ENCODE peak calls at places on chromosome 1, in four cellular contexts. One of them, this sample, is unnamed.

GRCh38 chr1:181660621-181661020 is 177.3 kb downstream of the CACNA1E start:
- DNase-seq in colonic mucosa: no peak
- DNase-seq in lower leg skin: no peak
- DNase-seq in mesothelial cell of epicardium: no peak
- DNase-seq in this sample: no peak

GRCh38 chr1:184605941-184606340 is 148.7 kb downstream of the EDEM3 start:
- DNase-seq in colonic mucosa: no peak
- DNase-seq in mesothelial cell of epicardium: no peak
- DNase-seq in lower leg skin: no peak
- DNase-seq in this sample: no peak

GRCh38 chr1:87330201-87330953 is 1.7 kb downstream of the LMO4 start:
- DNase-seq in colonic mucosa: peak; percentile 51
- DNase-seq in lower leg skin: no peak
- DNase-seq in mesothelial cell of epicardium: no peak
- DNase-seq in this sample: no peak

GRCh38 chr1:26274801-26275425 is 5.0 kb upstream of the SH3BGRL3 start:
- DNase-seq in mesothelial cell of epicardium: no peak
- DNase-seq in lower leg skin: no peak
- DNase-seq in colonic mucosa: no peak
- DNase-seq in this sample: no peak

GRCh38 chr1:81738902-81739301 is 61.8 kb upstream of the ADGRL2 start:
- DNase-seq in lower leg skin: no peak
- DNase-seq in mesothelial cell of epicardium: no peak
- DNase-seq in colonic mucosa: no peak
- DNase-seq in this sample: no peak

GRCh38 chr1:90714521-90714951 is 2.6 kb downstream of the BARHL2 start:
- DNase-seq in lower leg skin: no peak
- DNase-seq in mesothelial cell of epicardium: no peak
- DNase-seq in colonic mucosa: no peak
- DNase-seq in this sample: no peak

GRCh38 chr1:21099034-21099868 is 77.4 kb downstream of the EIF4G3 start:
- DNase-seq in lower leg skin: no peak
- DNase-seq in mesothelial cell of epicardium: no peak
- DNase-seq in colonic mucosa: no peak
- DNase-seq in this sample: no peak

GRCh38 chr1:151309851-151310323 is 17.3 kb downstream of the PI4KB start:
- DNase-seq in mesothelial cell of epicardium: no peak
- DNase-seq in colonic mucosa: no peak
- DNase-seq in lower leg skin: no peak
- DNase-seq in this sample: no peak

GRCh38 chr1:53634571-53634979 is 104.4 kb downstream of the GLIS1 start:
- DNase-seq in lower leg skin: no peak
- DNase-seq in mesothelial cell of epicardium: no peak
- DNase-seq in colonic mucosa: no peak
- DNase-seq in this sample: no peak

GRCh38 chr1:198291036-198291435 is 134.2 kb downstream of the NEK7 start:
- DNase-seq in lower leg skin: no peak
- DNase-seq in mesothelial cell of epicardium: no peak
- DNase-seq in colonic mucosa: no peak
- DNase-seq in this sample: no peak

GRCh38 chr1:19643602-19644419 is at the start of gene NBL1:
- DNase-seq in colonic mucosa: peak; percentile 82
- DNase-seq in lower leg skin: no peak
- DNase-seq in mesothelial cell of epicardium: no peak
- DNase-seq in this sample: no peak

GRCh38 chr1:162984699-162985098 is 84.5 kb upstream of the RGS4 start:
- DNase-seq in colonic mucosa: no peak
- DNase-seq in mesothelial cell of epicardium: no peak
- DNase-seq in lower leg skin: no peak
- DNase-seq in this sample: no peak

GRCh38 chr1:201602413-201603265 is 63.7 kb downstream of the NAV1 start:
- DNase-seq in colonic mucosa: no peak
- DNase-seq in lower leg skin: no peak
- DNase-seq in mesothelial cell of epicardium: no peak
- DNase-seq in this sample: peak; percentile 65

GRCh38 chr1:240936911-240937668 is 325.1 kb upstream of the GREM2 start:
- DNase-seq in mesothelial cell of epicardium: no peak
- DNase-seq in colonic mucosa: no peak
- DNase-seq in lower leg skin: no peak
- DNase-seq in this sample: no peak

DNA sequence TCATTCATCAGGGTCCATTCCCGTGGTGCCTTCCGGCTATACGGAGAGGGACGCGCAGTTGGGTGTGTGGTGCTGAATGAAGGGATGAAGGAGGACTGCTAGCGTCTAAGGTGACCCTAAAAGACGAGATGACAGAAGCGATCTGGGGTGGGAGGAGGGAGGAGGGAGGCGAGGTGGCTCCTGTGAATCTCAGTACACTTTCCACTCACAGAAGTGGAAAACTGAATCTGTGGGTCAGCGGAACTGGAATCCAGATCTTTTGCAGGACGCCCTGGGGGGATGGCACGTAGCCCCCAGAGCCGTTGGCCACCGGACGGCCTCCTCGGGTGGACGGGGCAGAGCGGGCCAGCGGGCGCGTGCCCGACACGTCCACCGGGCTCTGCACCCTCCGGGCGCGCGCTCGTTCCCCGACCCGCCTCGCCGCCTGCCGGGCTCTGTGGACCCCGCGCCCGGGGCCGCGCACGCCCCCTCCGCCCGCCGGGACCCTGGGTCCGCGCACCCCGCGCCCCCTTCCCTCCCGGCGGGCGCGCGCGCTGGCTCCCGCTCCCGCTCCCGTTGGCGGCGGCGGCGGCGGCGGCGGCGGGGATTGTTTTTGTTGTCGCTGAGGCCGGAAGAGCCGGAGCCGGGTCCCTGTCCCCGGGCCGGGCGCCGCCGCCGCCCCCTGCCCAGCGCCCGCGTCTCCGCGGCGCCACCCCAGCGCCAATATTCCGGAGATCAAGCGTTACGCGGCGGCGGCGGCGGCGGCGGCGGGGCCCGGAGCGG is at the start of gene AGO4:
- DNase-seq in mesothelial cell of epicardium: peak; percentile 57
- DNase-seq in lower leg skin: peak; percentile 39
- DNase-seq in colonic mucosa: peak; percentile 47
- DNase-seq in this sample: no peak
- TF ChIP-seq CTCF in mesothelial cell of epicardium: no peak
- TF ChIP-seq CTCF in lower leg skin: no peak
- TF ChIP-seq CTCF in colonic mucosa: no peak
- TF ChIP-seq CTCF in this sample: no peak

DNA sequence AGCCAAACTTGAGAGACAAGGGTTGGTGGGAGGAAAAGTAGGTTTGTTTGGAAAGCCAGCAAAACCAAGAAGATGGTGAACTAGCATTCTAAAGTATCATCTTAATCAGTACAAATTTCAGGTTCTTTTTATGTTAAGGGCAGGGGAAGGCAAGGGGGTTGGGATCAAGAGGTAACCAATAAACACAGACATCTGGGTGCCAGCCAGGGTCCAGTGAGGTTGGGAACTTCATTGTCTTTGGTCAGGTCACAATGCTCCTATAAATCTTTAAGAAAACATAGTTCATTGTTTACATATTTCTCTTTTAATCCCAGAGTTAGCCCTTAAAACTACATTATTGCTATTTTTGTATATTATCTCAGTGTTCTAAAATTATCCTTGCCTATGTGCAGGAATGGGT is 126.2 kb upstream of the NR5A2 start:
- DNase-seq in lower leg skin: no peak
- DNase-seq in colonic mucosa: no peak
- DNase-seq in mesothelial cell of epicardium: no peak
- DNase-seq in this sample: no peak
- TF ChIP-seq CTCF in lower leg skin: no peak
- TF ChIP-seq CTCF in colonic mucosa: no peak
- TF ChIP-seq CTCF in mesothelial cell of epicardium: no peak
- TF ChIP-seq CTCF in this sample: no peak

DNA sequence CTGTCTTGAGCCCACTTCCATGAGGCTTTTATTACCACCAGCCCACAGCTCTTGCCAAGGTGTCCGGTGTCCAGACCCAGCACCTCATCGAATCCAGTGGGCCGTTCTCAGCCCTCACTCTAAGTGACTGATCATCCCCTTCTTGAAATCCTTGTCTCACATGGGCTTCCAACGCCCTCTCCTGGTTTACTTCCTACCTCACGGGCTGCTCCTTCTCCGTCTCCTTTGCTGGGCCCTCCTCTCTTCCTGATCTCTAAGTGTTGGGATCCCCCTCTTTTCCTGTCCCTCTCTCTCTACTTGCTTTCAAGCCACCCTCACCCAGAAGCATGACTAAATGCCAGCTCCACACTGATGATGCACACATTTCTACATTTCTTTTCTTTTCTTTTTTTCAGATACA is 9.0 kb upstream of the RHBG start:
- DNase-seq in colonic mucosa: no peak
- DNase-seq in mesothelial cell of epicardium: no peak
- DNase-seq in lower leg skin: no peak
- DNase-seq in this sample: no peak
- TF ChIP-seq CTCF in colonic mucosa: no peak
- TF ChIP-seq CTCF in mesothelial cell of epicardium: no peak
- TF ChIP-seq CTCF in lower leg skin: no peak
- TF ChIP-seq CTCF in this sample: no peak

GRCh38 chr1:29230553-29231378 is at the start of gene MECR:
- DNase-seq in mesothelial cell of epicardium: peak; percentile 90
- DNase-seq in lower leg skin: peak; percentile 91
- DNase-seq in colonic mucosa: peak; percentile 96
- DNase-seq in this sample: peak; percentile 95
- TF ChIP-seq CTCF in mesothelial cell of epicardium: no peak
- TF ChIP-seq CTCF in lower leg skin: no peak
- TF ChIP-seq CTCF in colonic mucosa: no peak
- TF ChIP-seq CTCF in this sample: peak; percentile 43

DNA sequence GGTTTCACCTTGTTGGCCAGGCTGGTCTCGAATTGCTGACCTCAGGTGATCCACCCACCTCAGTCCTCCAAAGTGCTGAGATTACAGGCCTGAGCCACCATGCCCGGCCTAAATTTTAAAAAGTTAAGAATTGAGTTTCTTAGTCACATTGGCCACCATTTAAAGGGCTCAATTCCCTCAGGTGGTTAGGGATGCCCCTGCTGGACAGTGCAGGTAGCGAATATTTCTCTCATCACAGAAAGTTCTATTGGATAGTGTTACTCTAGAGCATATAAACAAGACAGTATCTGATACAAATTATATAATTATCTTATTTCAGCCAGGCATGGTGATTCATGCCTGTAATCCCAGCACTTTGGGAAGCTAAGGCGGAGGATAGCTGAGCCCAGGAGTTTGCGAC is 320.2 kb downstream of the ZP4 start:
- DNase-seq in lower leg skin: no peak
- DNase-seq in mesothelial cell of epicardium: no peak
- DNase-seq in colonic mucosa: no peak
- DNase-seq in this sample: no peak
- TF ChIP-seq CTCF in lower leg skin: no peak
- TF ChIP-seq CTCF in mesothelial cell of epicardium: peak; percentile 28
- TF ChIP-seq CTCF in colonic mucosa: no peak
- TF ChIP-seq CTCF in this sample: no peak

GRCh38 chr1:102776074-102776473 is 332.2 kb downstream of the COL11A1 start:
- DNase-seq in colonic mucosa: no peak
- DNase-seq in mesothelial cell of epicardium: no peak
- DNase-seq in lower leg skin: no peak
- DNase-seq in this sample: no peak

DNA sequence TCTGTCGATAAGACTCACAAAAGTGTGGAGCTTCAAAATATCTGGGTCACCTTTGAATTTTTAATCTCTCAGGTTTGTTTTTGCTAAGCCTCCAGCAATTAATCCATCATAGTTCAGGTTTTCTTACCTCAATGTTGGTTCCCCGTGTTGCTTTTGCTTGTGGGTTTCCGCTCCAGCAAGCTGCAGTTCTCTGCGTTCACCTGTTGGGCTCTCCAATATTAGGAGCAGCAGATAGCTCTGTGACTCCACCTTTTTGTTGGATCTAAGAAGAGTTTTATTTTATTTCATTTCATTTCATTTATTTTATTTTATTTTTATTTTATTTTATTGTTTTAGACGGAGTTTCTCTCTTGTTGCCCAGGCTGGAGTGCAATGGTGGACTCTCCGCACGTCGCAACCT is 335.5 kb downstream of the COL11A1 start:
- DNase-seq in colonic mucosa: no peak
- DNase-seq in lower leg skin: no peak
- DNase-seq in mesothelial cell of epicardium: no peak
- DNase-seq in this sample: no peak
- TF ChIP-seq CTCF in colonic mucosa: no peak
- TF ChIP-seq CTCF in lower leg skin: no peak
- TF ChIP-seq CTCF in mesothelial cell of epicardium: no peak
- TF ChIP-seq CTCF in this sample: no peak

GRCh38 chr1:98739762-98740161 is 78.2 kb downstream of the SNX7 start:
- DNase-seq in mesothelial cell of epicardium: no peak
- DNase-seq in lower leg skin: no peak
- DNase-seq in colonic mucosa: no peak
- DNase-seq in this sample: no peak
- TF ChIP-seq CTCF in mesothelial cell of epicardium: no peak
- TF ChIP-seq CTCF in lower leg skin: no peak
- TF ChIP-seq CTCF in colonic mucosa: no peak
- TF ChIP-seq CTCF in this sample: no peak

GRCh38 chr1:84782311-84782771 is 92.1 kb upstream of the SSX2IP start:
- DNase-seq in lower leg skin: no peak
- DNase-seq in mesothelial cell of epicardium: no peak
- DNase-seq in colonic mucosa: peak; percentile 75
- DNase-seq in this sample: no peak
- TF ChIP-seq CTCF in lower leg skin: no peak
- TF ChIP-seq CTCF in mesothelial cell of epicardium: peak; percentile 57
- TF ChIP-seq CTCF in colonic mucosa: peak; percentile 69
- TF ChIP-seq CTCF in this sample: peak; percentile 22